ENCODE peak calls at places on chromosomes 11 and 22, in seven cellular contexts. F, Z, B, G, A, V and L are unnamed samples.

GRCh38 chr11:107849791-107850190 is 8.8 kb downstream of the SLC35F2 start:
- DNase-seq in G (no peak), A (no peak), F (no peak), B (no peak), Z (no peak), V (no peak), L (no peak)

GRCh38 chr11:10646956-10647355 is 46.6 kb downstream of the IRAG1 start:
- DNase-seq in B (no peak), G (no peak), Z (no peak), A (no peak), F (no peak), V (no peak), L (no peak)

GRCh38 chr22:45475063-45475747 is 27.5 kb upstream of the FBLN1 start:
- DNase-seq in Z (no peak), V (peak), G (no peak), B (no peak), A (no peak), F (no peak), L (no peak)

GRCh38 chr11:134449713-134450112 is 37.7 kb upstream of the B3GAT1 start:
- DNase-seq in A (no peak), B (no peak), V (no peak), F (no peak), Z (no peak), G (no peak), L (no peak)

GRCh38 chr11:70608568-70609314 is 210.4 kb downstream of the CTTN start:
- DNase-seq in F (peak), G (no peak), Z (no peak), A (no peak), B (no peak), V (peak), L (no peak)

GRCh38 chr11:64876835-64877341 is 1.5 kb downstream of the EHD1 start:
- DNase-seq in V (peak), B (no peak), F (peak), A (peak), Z (no peak), G (peak), L (peak)

GRCh38 chr11:102552447-102553200 is 22.1 kb upstream of the MMP7 start:
- DNase-seq in A (no peak), Z (no peak), B (no peak), V (peak), G (no peak), F (peak), L (no peak)

GRCh38 chr11:115921540-115921939 is 417.3 kb upstream of the CADM1 start:
- DNase-seq in F (no peak), A (no peak), B (no peak), Z (no peak), V (no peak), G (no peak), L (no peak)

GRCh38 chr11:2221591-2221990 is 48.8 kb downstream of the ASCL2 start:
- DNase-seq in Z (no peak), A (no peak), F (no peak), G (no peak), B (no peak), V (no peak), L (no peak)

GRCh38 chr11:44631831-44632230 is 66.4 kb downstream of the CD82 start:
- DNase-seq in Z (no peak), B (no peak), A (no peak), F (no peak), G (no peak), V (no peak), L (peak)

GRCh38 chr11:134282121-134283045 is 6.2 kb downstream of the GLB1L3 start:
- DNase-seq in Z (no peak), F (no peak), B (no peak), A (no peak), V (no peak), G (no peak), L (no peak)

GRCh38 chr22:35172452-35172851 is 84.8 kb upstream of the HMGXB4 start:
- DNase-seq in Z (no peak), G (no peak), V (no peak), A (no peak), F (no peak), B (no peak), L (no peak)

GRCh38 chr11:30197869-30198268 is 32.9 kb upstream of the FSHB start:
- DNase-seq in V (no peak), Z (no peak), A (no peak), B (no peak), G (peak), F (no peak), L (no peak)

GRCh38 chr22:40204331-40205116 is 26.8 kb downstream of the TNRC6B start:
- DNase-seq in V (peak), B (peak), Z (no peak), G (no peak), F (peak), A (no peak), L (no peak)

GRCh38 chr11:69504127-69504526 is 22.7 kb downstream of the LINC01488 start:
- DNase-seq in G (peak), V (no peak), A (no peak), B (peak), Z (no peak), F (no peak), L (peak)

GRCh38 chr11:121936781-121937447 is 179.1 kb downstream of the BLID start:
- DNase-seq in B (no peak), A (no peak), F (peak), Z (no peak), G (no peak), V (peak), L (no peak)

GRCh38 chr22:30602049-30602448 is 4.9 kb upstream of the TCN2 start:
- DNase-seq in B (no peak), G (no peak), V (peak), F (peak), Z (no peak), A (no peak), L (no peak)
- TF ChIP-seq CTCF in B (no peak), G (peak), V (peak), F (peak), Z (no peak), A (peak), L (peak)

GRCh38 chr22:23232094-23232905 is 52.0 kb downstream of the BCR start:
- DNase-seq in B (no peak), F (no peak), V (no peak), A (no peak), Z (no peak), G (no peak), L (no peak)

GRCh38 chr22:23230348-23231068 is 50.2 kb downstream of the BCR start:
- DNase-seq in F (no peak), V (no peak), G (no peak), Z (no peak), B (no peak), A (no peak), L (no peak)

GRCh38 chr22:23233084-23233501 is 52.8 kb downstream of the BCR start:
- DNase-seq in B (no peak), F (no peak), V (no peak), Z (no peak), G (no peak), A (no peak), L (no peak)

GRCh38 chr22:23229646-23230045 is 49.3 kb downstream of the BCR start:
- DNase-seq in A (no peak), G (no peak), B (no peak), Z (no peak), F (no peak), V (no peak), L (no peak)

GRCh38 chr22:23231471-23232093 is 51.3 kb downstream of the BCR start:
- DNase-seq in G (no peak), B (no peak), Z (no peak), F (no peak), V (no peak), A (no peak), L (no peak)
- TF ChIP-seq CTCF in G (no peak), B (no peak), Z (no peak), F (no peak), V (no peak), A (no peak), L (no peak)

GRCh38 chr22:22376352-22376706 is 131.7 kb downstream of the VPREB1 start:
- DNase-seq in B (no peak), A (peak), F (no peak), V (no peak), Z (no peak), G (no peak), L (no peak)
- TF ChIP-seq CTCF in B (no peak), A (no peak), F (no peak), V (no peak), Z (no peak), G (no peak), L (no peak)

GRCh38 chr11:83671295-83671694 is 385.1 kb upstream of the CCDC90B start:
- DNase-seq in G (no peak), Z (no peak), A (no peak), F (peak), B (no peak), V (peak), L (no peak)
- TF ChIP-seq CTCF in G (peak), Z (no peak), A (peak), F (no peak), B (no peak), V (peak), L (no peak)

GRCh38 chr11:786235-787083 is 3.4 kb downstream of the CEND1 start:
- DNase-seq in G (no peak), V (no peak), A (no peak), Z (no peak), B (no peak), F (no peak), L (no peak)

GRCh38 chr11:779955-780532 is 2.8 kb upstream of the GATD1 start:
- DNase-seq in G (no peak), Z (no peak), F (no peak), A (no peak), V (no peak), B (no peak), L (no peak)

GRCh38 chr11:787084-787675 is 2.7 kb downstream of the CEND1 start:
- DNase-seq in Z (no peak), A (no peak), F (no peak), V (no peak), G (no peak), B (no peak), L (no peak)

GRCh38 chr11:782264-783174 is 5.2 kb upstream of the GATD1 start:
- DNase-seq in F (no peak), G (no peak), V (no peak), Z (no peak), B (no peak), A (no peak), L (no peak)

DNA sequence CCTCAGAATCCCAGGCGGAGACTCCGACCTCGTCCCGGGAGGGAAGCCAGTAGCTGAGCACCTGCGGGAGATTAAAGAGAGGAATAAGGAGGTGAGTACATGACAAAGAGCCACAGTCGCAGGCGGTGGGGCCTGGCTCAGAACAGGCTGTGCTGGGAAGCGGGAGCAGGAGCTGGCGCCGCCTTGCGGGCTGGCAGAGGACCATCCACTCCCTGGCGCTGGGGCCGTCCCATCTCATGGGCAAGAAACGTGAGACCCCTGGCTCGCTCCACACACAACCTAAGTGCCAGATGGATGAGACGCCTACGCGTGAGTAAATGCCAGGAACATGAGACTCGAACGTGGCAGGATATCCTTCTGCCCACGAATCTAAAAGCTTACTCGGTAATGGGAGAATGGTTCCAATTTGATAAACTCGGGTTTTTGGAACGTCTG is 6.3 kb downstream of the CEND1 start:
- DNase-seq in V (peak), Z (peak), F (peak), G (no peak), B (no peak), A (no peak), L (no peak)
- TF ChIP-seq CTCF in V (peak), Z (peak), F (peak), G (peak), B (peak), A (peak), L (peak)

GRCh38 chr11:111066861-111067260 is 178.7 kb upstream of the POU2AF2 start:
- DNase-seq in V (no peak), A (no peak), G (no peak), F (no peak), Z (no peak), B (no peak), L (no peak)

GRCh38 chr11:111063711-111064110 is 181.8 kb upstream of the POU2AF2 start:
- DNase-seq in F (peak), Z (no peak), V (peak), A (no peak), B (no peak), G (no peak), L (no peak)

GRCh38 chr11:111067994-111068393 is 177.5 kb upstream of the POU2AF2 start:
- DNase-seq in F (no peak), G (no peak), B (no peak), A (no peak), V (no peak), Z (no peak), L (no peak)

GRCh38 chr11:111064118-111064517 is 181.4 kb upstream of the POU2AF2 start:
- DNase-seq in V (peak), F (peak), A (no peak), Z (no peak), B (no peak), G (no peak), L (no peak)

GRCh38 chr11:111069076-111069475 is 176.4 kb upstream of the POU2AF2 start:
- DNase-seq in B (no peak), Z (no peak), V (peak), A (no peak), F (peak), G (no peak), L (no peak)
- TF ChIP-seq CTCF in B (no peak), Z (no peak), V (peak), A (no peak), F (peak), G (no peak), L (peak)